ENCODE peak calls at places on chromosomes 16 and 17, in ten cellular contexts. C, I, N, L, Z, H, D, V, E and S are unnamed samples.

GRCh38 chr16:29663020-29663828 is at the start of gene SPN:
- DNase-seq in H (no peak), C (no peak), N (no peak), V (no peak), D (no peak), L (no peak), E (no peak), I (no peak), Z (no peak), S (no peak)

GRCh38 chr16:70399951-70400350 is 38.9 kb downstream of the ST3GAL2 start:
- DNase-seq in Z (no peak), N (no peak), V (no peak), I (no peak), C (no peak), D (no peak), L (no peak), H (no peak), E (no peak), S (no peak)

GRCh38 chr16:24514096-24514495 is 25.3 kb upstream of the RBBP6 start:
- DNase-seq in C (no peak), L (no peak), H (no peak), V (no peak), I (no peak), Z (no peak), D (no peak), N (no peak), E (no peak), S (no peak)

GRCh38 chr16:79757163-79757562 is 156.6 kb upstream of the MAF start:
- DNase-seq in C (no peak), L (no peak), N (no peak), D (no peak), E (no peak), Z (no peak), I (no peak), V (no peak), H (no peak), S (no peak)

GRCh38 chr17:71969500-71969899 is 151.3 kb upstream of the SOX9 start:
- DNase-seq in Z (no peak), D (no peak), V (no peak), E (no peak), C (no peak), N (no peak), I (no peak), L (no peak), H (no peak), S (no peak)

GRCh38 chr17:78836420-78837021 is 4.1 kb downstream of the USP36 start:
- DNase-seq in L (no peak), Z (no peak), I (no peak), E (no peak), N (no peak), C (no peak), H (no peak), D (no peak), V (no peak), S (no peak)

GRCh38 chr17:8871081-8871581 is 3.7 kb upstream of the PIK3R6 start:
- DNase-seq in D (no peak), V (no peak), H (no peak), L (no peak), C (no peak), E (no peak), Z (no peak), I (no peak), N (no peak), S (no peak)

GRCh38 chr16:56121156-56121500 is 70.2 kb upstream of the GNAO1 start:
- DNase-seq in H (no peak), I (no peak), V (peak; percentile 2), N (no peak), L (no peak), Z (no peak), D (no peak), C (no peak), E (no peak), S (no peak)

GRCh38 chr17:18248300-18248731 is 10.2 kb downstream of the FLII start:
- DNase-seq in C (peak; percentile 65), Z (peak; percentile 55), H (peak; percentile 72), L (peak; percentile 55), E (peak; percentile 54), D (peak; percentile 66), N (no peak), V (no peak), I (peak; percentile 67), S (peak; percentile 78)

GRCh38 chr16:3950343-3951193 is 70.1 kb upstream of the CREBBP start:
- DNase-seq in C (peak; percentile 53), D (peak; percentile 58), H (no peak), V (no peak), L (peak; percentile 84), N (peak; percentile 96), E (no peak), I (peak; percentile 87), Z (peak; percentile 52), S (peak; percentile 95)

GRCh38 chr17:322006-322780 is 30.4 kb downstream of the RPH3AL start:
- DNase-seq in D (no peak), L (no peak), Z (no peak), H (no peak), C (no peak), I (no peak), E (no peak), N (no peak), V (no peak), S (no peak)

GRCh38 chr16:55661842-55662479 is 6.2 kb downstream of the SLC6A2 start:
- DNase-seq in I (no peak), L (no peak), H (no peak), N (no peak), E (peak; percentile 61), V (no peak), C (no peak), D (no peak), Z (peak; percentile 59), S (no peak)

DNA sequence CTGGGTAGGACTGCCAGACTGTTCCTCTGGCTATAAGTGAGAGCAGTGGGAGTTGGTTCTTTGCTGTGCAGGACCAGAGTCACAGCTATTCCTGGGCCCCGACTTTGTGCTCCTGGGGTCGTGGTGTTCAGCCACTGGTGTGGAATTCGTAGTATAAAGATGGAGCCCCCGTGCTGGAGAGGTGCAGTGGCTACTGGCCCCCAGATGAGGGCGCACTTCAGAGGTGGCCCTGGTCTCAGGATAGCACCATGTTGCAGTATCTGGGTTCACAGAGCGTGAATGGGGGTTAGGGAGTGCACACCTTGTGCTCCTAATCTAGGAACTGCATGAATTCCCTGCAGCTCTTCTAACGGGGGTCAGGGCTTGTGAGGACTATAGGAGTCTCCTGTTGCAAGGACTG is 21.1 kb downstream of the TANC2 start:
- DNase-seq in L (no peak), C (no peak), E (no peak), N (no peak), V (no peak), D (no peak), I (no peak), H (peak; percentile 15), Z (no peak), S (no peak)
- TF ChIP-seq CTCF in L (no peak), C (no peak), E (peak; percentile 48), N (peak; percentile 63), V (no peak), D (no peak), I (no peak), H (peak; percentile 53), Z (peak; percentile 20), S (no peak)

GRCh38 chr17:10653987-10654386 is 3.1 kb downstream of the MYH3 start:
- DNase-seq in L (no peak), Z (no peak), E (no peak), V (no peak), C (no peak), D (no peak), H (no peak), I (no peak), N (no peak), S (no peak)
- TF ChIP-seq CTCF in L (no peak), Z (no peak), E (no peak), V (no peak), C (no peak), D (no peak), H (no peak), I (no peak), N (no peak), S (no peak)

DNA sequence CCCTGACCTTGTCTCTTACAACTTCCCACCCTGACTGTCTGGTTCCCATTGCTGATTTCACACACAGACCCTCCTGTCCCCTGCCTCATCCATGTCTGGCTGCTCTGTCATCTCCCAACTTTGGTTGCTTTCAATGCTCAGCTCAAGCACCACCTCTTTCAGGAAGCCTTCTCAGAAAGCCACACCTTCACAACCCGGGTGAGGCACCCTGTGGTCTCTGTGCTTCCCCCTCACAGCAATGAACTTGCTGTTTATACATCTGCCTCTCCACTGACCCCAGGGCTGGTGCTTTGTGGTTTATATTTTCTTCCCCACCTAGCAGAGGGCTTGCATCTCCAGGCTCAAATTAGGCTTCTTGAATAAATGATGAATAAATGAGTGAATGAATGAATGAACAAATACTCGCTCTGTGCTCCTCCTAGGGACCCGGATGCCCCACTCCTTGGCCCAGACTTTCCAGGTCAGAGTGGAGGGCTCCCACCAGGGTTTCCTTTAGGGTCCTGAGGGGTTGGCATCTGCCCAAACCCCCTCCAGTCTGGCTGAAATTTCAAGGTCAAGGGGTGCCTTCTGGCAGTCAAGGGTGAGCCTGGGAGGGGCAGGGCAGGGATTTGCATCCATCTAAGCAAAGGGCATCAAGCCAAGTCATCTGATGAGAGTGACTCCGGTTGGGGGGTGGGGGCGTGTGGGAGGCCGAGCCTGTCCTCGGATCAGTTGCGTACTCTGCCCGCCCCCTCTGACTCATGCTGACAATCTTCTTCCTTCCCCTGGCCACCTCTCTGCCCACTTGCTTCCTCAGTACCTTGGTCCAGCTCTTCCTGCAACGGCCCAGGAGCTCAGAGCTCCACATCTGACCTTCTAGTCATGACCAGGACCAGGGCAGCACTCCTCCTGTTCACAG is at the start of gene ITGAX:
- DNase-seq in H (no peak), I (peak; percentile 25), Z (peak; percentile 32), C (peak; percentile 67), N (peak; percentile 45), V (peak; percentile 70), D (no peak), E (no peak), L (peak; percentile 53), S (peak; percentile 69)
- TF ChIP-seq CTCF in H (no peak), I (no peak), Z (no peak), C (no peak), N (no peak), V (no peak), D (no peak), E (no peak), L (no peak), S (no peak)

GRCh38 chr16:2056681-2057407 is 9.1 kb downstream of the TSC2 start:
- DNase-seq in V (no peak), I (no peak), H (peak; percentile 59), C (no peak), L (no peak), N (no peak), E (no peak), D (no peak), Z (no peak), S (no peak)
- TF ChIP-seq CTCF in V (no peak), I (no peak), H (peak; percentile 37), C (no peak), L (no peak), N (peak; percentile 46), E (peak; percentile 30), D (no peak), Z (peak; percentile 34), S (no peak)